ENCODE peak calls at places on chromosome 10, in ten cellular contexts. E is mucosa of gallbladder; I is left colon; A is NCI-H1694 treated with DMSO at 0.1 percent for 48 hours; C is thoracic aorta; X is left ventricle myocardium superior; T is stimulated activated CD8-positive, alpha-beta memory T cell treated with anti-CD3 and anti-CD28 coated beads, Interleukin-4, amount 100 ng/mL, for 1 hour; Y is globus pallidus; N is ecto neural progenitor cell; L is tibial nerve. G is an unnamed sample.
A peak's percentile ranks its signal among the peaks of the same experiment; 100 is the strongest.

GRCh38 chr10:119598397-119598796 is 1.6 kb upstream of the TIAL1 start:
- DNase-seq in E (no peak), I (no peak), A (no peak), C (no peak), X (no peak), T (no peak), Y (no peak), N (no peak), L (no peak), G (no peak)

GRCh38 chr10:49177391-49178355 is 10.5 kb downstream of the TMEM273 start:
- DNase-seq in E (peak; percentile 33), I (no peak), A (no peak), C (peak; percentile 31), X (peak; percentile 67), T (no peak), Y (peak; percentile 76), N (peak; percentile 26), L (no peak), G (peak; percentile 11)

GRCh38 chr10:45560262-45560661 is 112.3 kb downstream of the ZFAND4 start:
- DNase-seq in E (no peak), I (no peak), A (no peak), C (no peak), X (no peak), T (no peak), Y (no peak), N (no peak), L (no peak), G (no peak)

GRCh38 chr10:29668628-29669027 is 33.9 kb upstream of the SVIL start:
- DNase-seq in E (no peak), I (no peak), A (no peak), C (no peak), X (no peak), T (no peak), Y (no peak), N (no peak), L (no peak), G (no peak)

GRCh38 chr10:61280303-61280702 is 172.9 kb downstream of the TMEM26 start:
- DNase-seq in E (no peak), I (no peak), A (no peak), C (no peak), X (no peak), T (no peak), Y (no peak), N (no peak), L (no peak), G (no peak)

GRCh38 chr10:77301305-77301730 is 336.3 kb downstream of the KCNMA1 start:
- DNase-seq in E (no peak), I (no peak), A (no peak), C (no peak), X (no peak), T (no peak), Y (no peak), N (no peak), L (no peak), G (no peak)

GRCh38 chr10:30490289-30491000 is 56.5 kb downstream of the MAP3K8 start:
- DNase-seq in E (no peak), I (no peak), A (no peak), C (no peak), X (no peak), T (no peak), Y (no peak), N (no peak), L (no peak), G (no peak)

GRCh38 chr10:95755511-95756004 is 405 bp upstream of the ENTPD1 start:
- DNase-seq in E (peak; percentile 38), I (peak; percentile 30), A (no peak), C (no peak), X (peak; percentile 32), T (no peak), Y (peak; percentile 29), N (no peak), L (no peak), G (no peak)

GRCh38 chr10:67110286-67110685 is 184.4 kb downstream of the LRRTM3 start:
- DNase-seq in E (no peak), I (no peak), A (no peak), C (no peak), X (no peak), T (no peak), Y (no peak), N (no peak), L (no peak), G (no peak)

GRCh38 chr10:31083765-31084184 is 52.1 kb upstream of the ZNF438 start:
- DNase-seq in E (peak; percentile 25), I (peak; percentile 34), A (no peak), C (no peak), X (peak; percentile 35), T (no peak), Y (peak; percentile 59), N (no peak), L (no peak), G (no peak)

GRCh38 chr10:23310443-23310842 is 34.2 kb downstream of the C10orf67 start:
- DNase-seq in E (no peak), I (no peak), A (no peak), C (no peak), X (no peak), T (no peak), Y (no peak), N (no peak), L (no peak), G (no peak)

GRCh38 chr10:106519376-106520035 is 645.0 kb downstream of the SORCS1 start:
- DNase-seq in E (no peak), I (no peak), A (no peak), C (no peak), X (no peak), T (no peak), Y (no peak), N (no peak), L (no peak), G (no peak)

GRCh38 chr10:85642421-85643170 is 724.0 kb downstream of the GRID1 start:
- DNase-seq in E (peak; percentile 29), I (no peak), A (no peak), C (no peak), X (no peak), T (no peak), Y (no peak), N (no peak), L (no peak), G (no peak)

GRCh38 chr10:68594405-68594804 is 34.3 kb downstream of the TET1 start:
- DNase-seq in E (no peak), I (no peak), A (no peak), C (no peak), X (no peak), T (no peak), Y (no peak), N (no peak), L (no peak), G (no peak)

GRCh38 chr10:63711866-63712716 is 190.9 kb downstream of the REEP3 start:
- DNase-seq in E (peak; percentile 97), I (peak; percentile 94), A (peak; percentile 96), C (peak; percentile 91), X (peak; percentile 94), T (no peak), Y (peak; percentile 78), N (no peak), L (peak; percentile 88), G (peak; percentile 97)

GRCh38 chr10:59079386-59080226 is 96.8 kb upstream of the PHYHIPL start:
- DNase-seq in E (no peak), I (no peak), A (no peak), C (no peak), X (no peak), T (no peak), Y (no peak), N (no peak), L (no peak), G (no peak)

GRCh38 chr10:8073696-8074416 is 19.4 kb downstream of the GATA3 start:
- DNase-seq in E (no peak), I (no peak), A (no peak), C (no peak), X (no peak), T (no peak), Y (no peak), N (no peak), L (no peak), G (no peak)

GRCh38 chr10:129101232-129101980 is 365.6 kb upstream of the MGMT start:
- DNase-seq in E (no peak), I (no peak), A (no peak), C (no peak), X (no peak), T (no peak), Y (no peak), N (no peak), L (no peak), G (no peak)

GRCh38 chr10:4310153-4310552 is 515.9 kb upstream of the AKR1E2 start:
- DNase-seq in E (no peak), I (no peak), A (no peak), C (no peak), X (no peak), T (no peak), Y (no peak), N (no peak), L (no peak), G (no peak)

GRCh38 chr10:86536294-86536861 is 14.8 kb upstream of the WAPL start:
- DNase-seq in E (no peak), I (peak; percentile 19), A (no peak), C (no peak), X (no peak), T (no peak), Y (no peak), N (peak; percentile 72), L (no peak), G (no peak)

GRCh38 chr10:92419740-92420553 is 129.0 kb downstream of the MARCHF5 start:
- DNase-seq in E (peak; percentile 22), I (peak; percentile 50), A (no peak), C (no peak), X (peak; percentile 72), T (no peak), Y (no peak), N (peak; percentile 52), L (peak; percentile 33), G (no peak)

GRCh38 chr10:78777466-78778256 is 291.1 kb upstream of the ZMIZ1 start:
- DNase-seq in E (peak; percentile 48), I (peak; percentile 16), A (no peak), C (peak; percentile 43), X (peak; percentile 77), T (no peak), Y (peak; percentile 91), N (no peak), L (peak; percentile 32), G (no peak)

GRCh38 chr10:8283986-8284385 is 229.5 kb downstream of the GATA3 start:
- DNase-seq in E (no peak), I (no peak), A (no peak), C (no peak), X (peak; percentile 35), T (no peak), Y (no peak), N (no peak), L (no peak), G (no peak)

GRCh38 chr10:102322914-102323313 is 72.6 kb upstream of the NFKB2 start:
- DNase-seq in E (no peak), I (no peak), A (no peak), C (no peak), X (no peak), T (no peak), Y (no peak), N (no peak), L (no peak), G (no peak)

GRCh38 chr10:100370976-100371706 is 24.1 kb downstream of the SCD start:
- DNase-seq in E (peak; percentile 77), I (peak; percentile 94), A (peak; percentile 27), C (peak; percentile 26), X (peak; percentile 83), T (peak; percentile 18), Y (peak; percentile 92), N (peak; percentile 85), L (peak; percentile 68), G (peak; percentile 90)

GRCh38 chr10:79139124-79139835 is 70.5 kb downstream of the ZMIZ1 start:
- DNase-seq in E (peak; percentile 51), I (peak; percentile 34), A (no peak), C (peak; percentile 38), X (peak; percentile 86), T (no peak), Y (no peak), N (no peak), L (peak; percentile 27), G (no peak)

GRCh38 chr10:6988654-6989053 is 408.6 kb upstream of the PRKCQ start:
- DNase-seq in E (no peak), I (no peak), A (no peak), C (no peak), X (no peak), T (no peak), Y (no peak), N (no peak), L (no peak), G (no peak)

GRCh38 chr10:43196981-43197833 is 59.0 kb downstream of the CSGALNACT2 start:
- DNase-seq in E (peak; percentile 9), I (no peak), A (no peak), C (no peak), X (no peak), T (no peak), Y (no peak), N (no peak), L (no peak), G (peak; percentile 4)